ENCODE peak calls at places on chromosomes 11 and 22, in six cellular contexts. B, F, X, K, I and L are unnamed samples.

GRCh38 chr11:11512929-11513328 is 108.9 kb downstream of the GALNT18 start:
- DNase-seq in B (no peak), F (no peak), X (no peak), K (no peak), I (no peak), L (no peak)

GRCh38 chr11:123799438-123799837 is 6.7 kb downstream of the OR6M1 start:
- DNase-seq in B (no peak), F (no peak), X (no peak), K (no peak), I (no peak), L (no peak)

GRCh38 chr11:102680945-102681344 is 24.6 kb downstream of the MMP27 start:
- DNase-seq in B (no peak), F (no peak), X (no peak), K (no peak), I (no peak), L (no peak)

GRCh38 chr22:25827415-25827814 is 85.4 kb downstream of the MYO18B start:
- DNase-seq in B (peak; percentile 8), F (no peak), X (no peak), K (no peak), I (no peak), L (no peak)

GRCh38 chr11:59475176-59475575 is 2.1 kb downstream of the OR4D10 start:
- DNase-seq in B (no peak), F (no peak), X (no peak), K (no peak), I (no peak), L (no peak)

GRCh38 chr11:73662445-73663157 is 16.2 kb downstream of the PLEKHB1 start:
- DNase-seq in B (no peak), F (no peak), X (no peak), K (no peak), I (no peak), L (no peak)

GRCh38 chr11:66329165-66329673 is 7.0 kb downstream of the RIN1 start:
- DNase-seq in B (no peak), F (no peak), X (no peak), K (no peak), I (no peak), L (no peak)

GRCh38 chr11:122746050-122746478 is 90.5 kb downstream of the UBASH3B start:
- DNase-seq in B (no peak), F (no peak), X (peak; percentile 30), K (no peak), I (no peak), L (peak; percentile 89)

GRCh38 chr22:17268501-17269223 is 49.4 kb upstream of the ADA2 start:
- DNase-seq in B (no peak), F (no peak), X (peak; percentile 29), K (peak; percentile 17), I (no peak), L (peak; percentile 48)

GRCh38 chr11:80620867-80621266 is 1180.0 kb upstream of the TENM4 start:
- DNase-seq in B (no peak), F (no peak), X (no peak), K (no peak), I (no peak), L (no peak)

GRCh38 chr11:72353861-72354260 is 80.5 kb downstream of the CLPB start:
- DNase-seq in B (no peak), F (peak; percentile 31), X (no peak), K (no peak), I (no peak), L (no peak)

GRCh38 chr11:100671471-100671870 is 15.6 kb upstream of the ARHGAP42 start:
- DNase-seq in B (no peak), F (no peak), X (no peak), K (no peak), I (no peak), L (no peak)

GRCh38 chr22:49951986-49952896 is 8.3 kb upstream of the PIM3 start:
- DNase-seq in B (no peak), F (peak; percentile 58), X (no peak), K (no peak), I (no peak), L (no peak)

GRCh38 chr11:91104237-91104636 is 881.4 kb upstream of the CHORDC1 start:
- DNase-seq in B (no peak), F (peak; percentile 49), X (no peak), K (no peak), I (no peak), L (no peak)

GRCh38 chr22:31344369-31345330 is 1.5 kb downstream of the PATZ1 start:
- DNase-seq in B (no peak), F (no peak), X (peak; percentile 76), K (peak; percentile 63), I (no peak), L (peak; percentile 39)

GRCh38 chr22:30598986-30599385 is 7.3 kb upstream of the PES1 start:
- DNase-seq in B (no peak), F (no peak), X (no peak), K (no peak), I (no peak), L (no peak)

GRCh38 chr22:47129902-47130301 is 367.5 kb downstream of the TBC1D22A start:
- DNase-seq in B (no peak), F (peak; percentile 35), X (no peak), K (peak; percentile 90), I (no peak), L (no peak)

GRCh38 chr22:48055827-48056226 is 1293.4 kb downstream of the TBC1D22A start:
- DNase-seq in B (no peak), F (no peak), X (no peak), K (no peak), I (no peak), L (no peak)

GRCh38 chr11:110830344-110831141 is 118.3 kb upstream of the ARHGAP20 start:
- DNase-seq in B (no peak), F (no peak), X (no peak), K (no peak), I (no peak), L (no peak)

GRCh38 chr11:73961321-73961720 is 10.5 kb downstream of the DNAJB13 start:
- DNase-seq in B (no peak), F (no peak), X (no peak), K (no peak), I (no peak), L (no peak)